ENCODE peak calls at places on chromosomes 5 and 9, in five cellular contexts. One of them, this sample, is unnamed.

GRCh38 chr5:172837640-172838039 is 3.6 kb downstream of the ERGIC1 start:
- ATAC-seq in aorta: no peak
- ATAC-seq in naive thymus-derived CD8-positive, alpha-beta T cell: peak; percentile 69
- ATAC-seq in mucosa of descending colon: peak; percentile 84
- ATAC-seq in activated naive CD8-positive, alpha-beta T cell treated with anti-CD3 and anti-CD28 coated beads, Interleukin-2, amount 10 ng/mL, durations not matched to agents 7 days and 5 days: peak; percentile 83
- ATAC-seq in this sample: peak; percentile 87

GRCh38 chr5:57696005-57696755 is 213.6 kb upstream of the ACTBL2 start:
- ATAC-seq in aorta: no peak
- ATAC-seq in naive thymus-derived CD8-positive, alpha-beta T cell: no peak
- ATAC-seq in mucosa of descending colon: no peak
- ATAC-seq in activated naive CD8-positive, alpha-beta T cell treated with anti-CD3 and anti-CD28 coated beads, Interleukin-2, amount 10 ng/mL, durations not matched to agents 7 days and 5 days: no peak
- ATAC-seq in this sample: peak; percentile 22

GRCh38 chr5:94908889-94909480 is 290.5 kb downstream of the SLF1 start:
- ATAC-seq in aorta: no peak
- ATAC-seq in naive thymus-derived CD8-positive, alpha-beta T cell: no peak
- ATAC-seq in mucosa of descending colon: no peak
- ATAC-seq in activated naive CD8-positive, alpha-beta T cell treated with anti-CD3 and anti-CD28 coated beads, Interleukin-2, amount 10 ng/mL, durations not matched to agents 7 days and 5 days: no peak
- ATAC-seq in this sample: no peak

GRCh38 chr5:158049459-158049858 is 190.5 kb upstream of the CLINT1 start:
- ATAC-seq in aorta: no peak
- ATAC-seq in naive thymus-derived CD8-positive, alpha-beta T cell: no peak
- ATAC-seq in mucosa of descending colon: peak; percentile 10
- ATAC-seq in activated naive CD8-positive, alpha-beta T cell treated with anti-CD3 and anti-CD28 coated beads, Interleukin-2, amount 10 ng/mL, durations not matched to agents 7 days and 5 days: no peak
- ATAC-seq in this sample: peak; percentile 58

GRCh38 chr5:119389288-119390065 is 33.7 kb downstream of the TNFAIP8 start:
- ATAC-seq in aorta: peak; percentile 31
- ATAC-seq in naive thymus-derived CD8-positive, alpha-beta T cell: peak; percentile 46
- ATAC-seq in mucosa of descending colon: peak; percentile 28
- ATAC-seq in activated naive CD8-positive, alpha-beta T cell treated with anti-CD3 and anti-CD28 coated beads, Interleukin-2, amount 10 ng/mL, durations not matched to agents 7 days and 5 days: peak; percentile 48
- ATAC-seq in this sample: peak; percentile 20

GRCh38 chr5:73411927-73412596 is 36.5 kb downstream of the FOXD1 start:
- ATAC-seq in aorta: no peak
- ATAC-seq in naive thymus-derived CD8-positive, alpha-beta T cell: no peak
- ATAC-seq in mucosa of descending colon: no peak
- ATAC-seq in activated naive CD8-positive, alpha-beta T cell treated with anti-CD3 and anti-CD28 coated beads, Interleukin-2, amount 10 ng/mL, durations not matched to agents 7 days and 5 days: no peak
- ATAC-seq in this sample: no peak

GRCh38 chr5:138725153-138725884 is 27.9 kb upstream of the CTNNA1 start:
- ATAC-seq in aorta: peak; percentile 58
- ATAC-seq in naive thymus-derived CD8-positive, alpha-beta T cell: no peak
- ATAC-seq in mucosa of descending colon: peak; percentile 63
- ATAC-seq in activated naive CD8-positive, alpha-beta T cell treated with anti-CD3 and anti-CD28 coated beads, Interleukin-2, amount 10 ng/mL, durations not matched to agents 7 days and 5 days: no peak
- ATAC-seq in this sample: no peak

GRCh38 chr5:168696611-168697010 is 117.4 kb upstream of the PANK3 start:
- ATAC-seq in aorta: no peak
- ATAC-seq in naive thymus-derived CD8-positive, alpha-beta T cell: no peak
- ATAC-seq in mucosa of descending colon: no peak
- ATAC-seq in activated naive CD8-positive, alpha-beta T cell treated with anti-CD3 and anti-CD28 coated beads, Interleukin-2, amount 10 ng/mL, durations not matched to agents 7 days and 5 days: no peak
- ATAC-seq in this sample: no peak

GRCh38 chr9:21331676-21332402 is 3.4 kb downstream of the KLHL9 start:
- ATAC-seq in aorta: no peak
- ATAC-seq in naive thymus-derived CD8-positive, alpha-beta T cell: no peak
- ATAC-seq in mucosa of descending colon: no peak
- ATAC-seq in activated naive CD8-positive, alpha-beta T cell treated with anti-CD3 and anti-CD28 coated beads, Interleukin-2, amount 10 ng/mL, durations not matched to agents 7 days and 5 days: no peak
- ATAC-seq in this sample: no peak